ENCODE peak calls at places on chromosomes 16 and 17, in four cellular contexts. I is IMR-90, Y is neuronal stem cell, A is mesenchymal stem cell. C is an unnamed sample.

GRCh38 chr17:80586464-80587228 is 42.0 kb downstream of the RPTOR start:
- DNase-seq in I (peak), Y (no peak), A (no peak), C (no peak)

GRCh38 chr16:27828671-27829070 is 234.8 kb downstream of the GSG1L start:
- DNase-seq in I (no peak), Y (no peak), A (no peak), C (no peak)

GRCh38 chr17:74351552-74352210 is 10.0 kb downstream of the BTBD17 start:
- DNase-seq in I (no peak), Y (peak), A (no peak), C (no peak)

GRCh38 chr16:2969545-2970521 is 685 bp downstream of the PAQR4 start:
- DNase-seq in A (peak), I (peak), Y (peak), C (peak)

GRCh38 chr17:29883497-29883896 is 46.5 kb downstream of the SSH2 start:
- DNase-seq in A (no peak), Y (no peak), I (peak), C (no peak)

GRCh38 chr17:81345211-81346089 is 49.8 kb upstream of the BAHCC1 start:
- DNase-seq in Y (peak), A (peak), I (peak), C (peak)

GRCh38 chr16:77414752-77415231 is 20.0 kb downstream of the ADAMTS18 start:
- DNase-seq in Y (no peak), A (no peak), I (no peak), C (no peak)

GRCh38 chr16:53542283-53542682 is 39.3 kb upstream of the AKTIP start:
- DNase-seq in A (no peak), I (no peak), Y (no peak), C (no peak)

GRCh38 chr16:88289549-88290344 is 93.0 kb upstream of the ZNF469 start:
- DNase-seq in Y (no peak), I (no peak), A (peak), C (no peak)

GRCh38 chr16:28163699-28164584 is 47.8 kb downstream of the XPO6 start:
- DNase-seq in Y (no peak), I (peak), A (peak), C (no peak)

GRCh38 chr16:3662601-3663000 is 8.1 kb downstream of the DNASE1 start:
- DNase-seq in I (no peak), Y (no peak), A (no peak), C (no peak)

GRCh38 chr16:58020628-58021521 is 4.7 kb upstream of the MMP15 start:
- DNase-seq in Y (no peak), A (peak), I (peak), C (no peak)

GRCh38 chr16:8763083-8763482 is 34.4 kb downstream of the TMEM186 start:
- DNase-seq in I (no peak), A (no peak), Y (no peak), C (no peak)

GRCh38 chr17:61203765-61204164 is 195.9 kb upstream of the TBX2 start:
- DNase-seq in Y (no peak), A (no peak), I (no peak), C (no peak)

GRCh38 chr17:61009619-61010018 is 332.0 kb downstream of the BCAS3 start:
- DNase-seq in A (peak), I (peak), Y (no peak), C (no peak)

GRCh38 chr16:19008245-19008644 is 24.5 kb downstream of the TMC7 start:
- DNase-seq in A (peak), Y (no peak), I (peak), C (peak)

GRCh38 chr17:41619162-41619933 is 5.0 kb downstream of the KRT17 start:
- DNase-seq in Y (no peak), A (no peak), I (no peak), C (no peak)

GRCh38 chr17:27155866-27156265 is 138.0 kb upstream of the WSB1 start:
- DNase-seq in Y (no peak), I (no peak), A (no peak), C (no peak)

GRCh38 chr17:40062347-40063033 is at the start of gene THRA:
- DNase-seq in I (peak), Y (no peak), A (peak), C (peak)

GRCh38 chr17:58968662-58969061 is 138.0 kb downstream of the TRIM37 start:
- DNase-seq in A (no peak), I (peak), Y (no peak), C (no peak)

GRCh38 chr17:64084086-64084939 is 45.6 kb downstream of the ERN1 start:
- DNase-seq in I (peak), Y (no peak), A (peak), C (no peak)

GRCh38 chr16:89354325-89354724 is 136.0 kb downstream of the ANKRD11 start:
- DNase-seq in I (no peak), A (no peak), Y (no peak), C (no peak)

DNA sequence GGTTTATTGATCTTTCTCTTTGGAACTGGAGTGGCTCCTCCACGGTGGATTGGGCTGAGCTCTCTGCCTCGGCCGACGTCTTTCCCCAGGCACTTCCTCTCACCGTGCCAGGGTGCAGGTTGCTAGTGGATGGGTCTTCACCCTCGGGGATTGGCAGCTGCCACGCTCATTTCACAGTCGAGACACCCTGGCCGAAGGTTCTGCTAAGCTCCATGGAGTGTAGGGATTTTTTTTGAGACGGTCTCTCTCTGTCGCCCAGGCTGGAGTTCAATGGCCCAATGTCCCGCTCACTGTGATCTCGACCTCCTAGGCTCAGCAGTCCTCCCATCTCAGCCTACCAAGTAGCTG is 280.8 kb downstream of the SEC14L1 start:
- DNase-seq in Y (no peak), I (no peak), A (no peak), C (no peak)
- H3K9ac ChIP-seq in Y (peak), I (peak), A (peak), C (no peak)

GRCh38 chr16:79599837-79600635 is 501 bp downstream of the MAF start:
- DNase-seq in I (no peak), Y (peak), A (peak), C (peak)

GRCh38 chr16:79600636-79601091 is at the start of gene MAF:
- DNase-seq in I (peak), Y (peak), A (peak), C (peak)

GRCh38 chr16:79601978-79602609 is 1.6 kb upstream of the MAF start:
- DNase-seq in Y (peak), I (peak), A (peak), C (peak)

GRCh38 chr16:79601092-79601977 is 798 bp upstream of the MAF start:
- DNase-seq in A (peak), I (no peak), Y (peak), C (peak)

GRCh38 chr16:79602615-79603014 is 2.1 kb upstream of the MAF start:
- DNase-seq in A (no peak), I (no peak), Y (no peak), C (no peak)
- H3K4me2 ChIP-seq in A (peak), I (no peak), Y (no peak), C (no peak)

GRCh38 chr16:561957-562938 is 2.1 kb downstream of the PRR35 start:
- DNase-seq in Y (no peak), I (no peak), A (no peak), C (no peak)
- H3K23ac ChIP-seq in Y (peak), I (peak), A (no peak), C (no peak)

DNA sequence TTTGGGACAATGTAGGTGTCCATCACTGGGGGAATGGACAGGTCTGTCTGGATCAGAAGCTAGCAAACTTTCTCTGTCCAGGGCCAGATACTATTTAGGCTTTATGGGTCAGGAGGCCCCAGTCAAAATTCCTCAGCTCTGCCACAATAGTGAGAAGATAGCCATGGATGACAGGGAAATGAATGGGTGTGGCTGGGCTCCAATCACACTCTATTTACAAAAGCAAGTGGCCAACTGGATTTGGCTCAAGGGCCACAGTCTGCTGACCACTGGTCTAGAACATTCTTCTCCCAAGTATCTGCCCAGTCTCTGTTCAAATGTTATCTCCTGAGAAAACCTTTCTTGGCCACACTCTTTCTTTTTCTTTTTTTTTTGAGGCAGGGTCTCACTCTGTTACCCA is 339.9 kb downstream of the SOX9 start:
- DNase-seq in Y (no peak), A (no peak), I (no peak), C (no peak)
- H3K9ac ChIP-seq in Y (no peak), A (no peak), I (no peak), C (peak)

GRCh38 chr16:12254566-12254965 is 278.0 kb downstream of the SNX29 start:
- DNase-seq in A (no peak), I (no peak), Y (no peak), C (no peak)

GRCh38 chr16:12257926-12258561 is 281.5 kb downstream of the SNX29 start:
- DNase-seq in A (no peak), I (no peak), Y (no peak), C (peak)

GRCh38 chr16:12255473-12255872 is 278.9 kb downstream of the SNX29 start:
- DNase-seq in Y (no peak), I (peak), A (no peak), C (no peak)

GRCh38 chr16:12256880-12257279 is 280.3 kb downstream of the SNX29 start:
- DNase-seq in A (no peak), Y (no peak), I (peak), C (no peak)

GRCh38 chr16:12255919-12256665 is 279.6 kb downstream of the SNX29 start:
- DNase-seq in Y (no peak), I (no peak), A (no peak), C (no peak)
- H3K4me2 ChIP-seq in Y (no peak), I (no peak), A (no peak), C (no peak)

C was measured in trophoblast cell.